ENCODE peak calls at places on chromosomes 5 and 9, in five cellular contexts. X, N, T, P and V are unnamed samples.

GRCh38 chr9:4009006-4009511 is 290.8 kb downstream of the GLIS3 start:
- DNase-seq in T (no peak), P (no peak), X (no peak), N (no peak), V (no peak)

GRCh38 chr5:125181159-125181558 is 434.7 kb upstream of the ZNF608 start:
- DNase-seq in N (no peak), T (no peak), X (no peak), P (no peak), V (no peak)

GRCh38 chr5:150619359-150620230 is 20.9 kb upstream of the SYNPO start:
- DNase-seq in X (no peak), N (no peak), P (peak), T (no peak), V (no peak)

GRCh38 chr9:71663216-71663615 is 105.1 kb downstream of the CEMIP2 start:
- DNase-seq in N (no peak), T (no peak), P (no peak), X (no peak), V (no peak)

GRCh38 chr5:120405291-120405864 is 58.7 kb upstream of the PRR16 start:
- DNase-seq in N (no peak), X (no peak), T (peak), P (no peak), V (no peak)

GRCh38 chr9:121567142-121568100 is 67.8 kb upstream of the GGTA1 start:
- DNase-seq in P (no peak), N (no peak), X (no peak), T (no peak), V (no peak)

GRCh38 chr9:37953775-37954437 is 50.0 kb upstream of the SLC25A51 start:
- DNase-seq in N (peak), P (no peak), T (peak), X (peak), V (peak)

GRCh38 chr9:95277509-95277908 is 40.0 kb downstream of the FANCC start:
- DNase-seq in P (no peak), X (no peak), T (no peak), N (no peak), V (no peak)

GRCh38 chr9:123470121-123470851 is 114.3 kb downstream of the CRB2 start:
- DNase-seq in N (no peak), P (no peak), T (no peak), X (no peak), V (no peak)

GRCh38 chr5:126745259-126745992 is 31.5 kb upstream of the LMNB1 start:
- DNase-seq in T (no peak), X (no peak), N (no peak), P (no peak), V (no peak)

GRCh38 chr5:156274455-156274854 is 52.5 kb upstream of the SGCD start:
- DNase-seq in T (no peak), N (no peak), P (no peak), X (no peak), V (no peak)